ENCODE peak calls at places on chromosomes 3 and 15, in four cellular contexts. I is right lobe of liver, E is left ventricle myocardium inferior, C is heart right ventricle. B is an unnamed sample.

GRCh38 chr3:155805802-155806618 is at the start of gene C3orf33:
- DNase-seq in I (peak; percentile 82), E (peak; percentile 74), C (peak; percentile 79), B (peak; percentile 73)

GRCh38 chr3:5186854-5187151 is 704 bp upstream of the EDEM1 start:
- DNase-seq in I (no peak), E (no peak), C (no peak), B (no peak)

GRCh38 chr15:40082195-40082868 is 26.3 kb downstream of the BMF start:
- DNase-seq in I (no peak), E (no peak), C (no peak), B (no peak)

GRCh38 chr3:111917300-111917699 is 58.2 kb downstream of the PHLDB2 start:
- DNase-seq in I (no peak), E (no peak), C (no peak), B (no peak)

GRCh38 chr15:100900136-100900894 is 18.8 kb upstream of the LRRK1 start:
- DNase-seq in I (no peak), E (no peak), C (no peak), B (no peak)

GRCh38 chr3:67704322-67704721 is 49.9 kb upstream of the SUCLG2 start:
- DNase-seq in I (peak; percentile 57), E (no peak), C (no peak), B (no peak)

GRCh38 chr3:15405448-15406050 is 21.8 kb downstream of the METTL6 start:
- DNase-seq in I (no peak), E (no peak), C (no peak), B (no peak)

GRCh38 chr3:128971421-128971820 is 22.5 kb downstream of the CFAP92 start:
- DNase-seq in I (no peak), E (peak; percentile 49), C (no peak), B (no peak)

GRCh38 chr3:20739814-20740213 is 553.8 kb upstream of the SGO1 start:
- DNase-seq in I (no peak), E (no peak), C (no peak), B (no peak)

GRCh38 chr15:38846351-38846750 is 281.7 kb upstream of the RASGRP1 start:
- DNase-seq in I (no peak), E (no peak), C (no peak), B (no peak)

GRCh38 chr15:38844683-38845195 is 280.1 kb upstream of the RASGRP1 start:
- DNase-seq in I (no peak), E (no peak), C (no peak), B (no peak)

GRCh38 chr15:38842991-38843610 is 278.5 kb upstream of the RASGRP1 start:
- DNase-seq in I (no peak), E (no peak), C (no peak), B (no peak)

DNA sequence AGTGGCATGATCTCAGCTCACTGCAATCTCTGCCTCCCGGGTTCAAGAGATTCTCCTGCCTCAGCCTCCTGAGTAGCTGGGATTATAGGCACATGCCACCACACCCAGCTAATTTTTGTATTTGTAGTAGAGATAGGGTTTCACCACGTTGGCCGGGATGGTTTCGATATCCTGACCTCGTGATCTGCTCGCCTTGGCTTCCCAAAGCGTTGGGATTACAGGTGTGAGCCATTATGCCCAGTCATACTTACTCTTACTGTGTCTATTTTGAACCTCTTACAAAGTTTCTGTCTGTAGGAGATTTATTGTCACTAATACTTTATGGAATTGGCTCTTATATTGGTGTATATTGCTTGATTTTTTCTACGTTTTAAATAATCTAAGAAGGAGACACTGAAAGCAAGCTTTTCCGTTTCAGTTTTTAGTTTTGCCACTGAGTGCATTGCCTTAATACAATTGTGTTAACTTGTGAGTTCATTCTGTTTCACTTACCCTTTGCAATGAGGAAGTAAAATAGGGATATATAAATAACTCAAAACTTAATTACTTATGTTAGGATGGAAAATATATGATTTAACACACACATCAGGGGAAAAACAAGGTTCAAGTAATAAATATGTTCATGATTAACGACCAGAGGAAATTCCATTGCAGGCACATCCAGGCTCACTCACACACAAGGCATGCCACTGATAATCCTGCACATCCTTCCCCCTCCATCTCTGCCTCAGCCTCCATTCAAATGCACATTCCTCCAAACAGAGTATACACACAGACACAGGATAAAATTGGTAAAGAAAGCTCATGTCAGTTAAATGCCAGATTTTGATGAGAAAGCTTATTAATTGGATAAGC is 279.3 kb upstream of the RASGRP1 start:
- DNase-seq in I (no peak), E (no peak), C (no peak), B (no peak)
- H3K27ac ChIP-seq in I (no peak overlapping the region), E (no peak overlapping the region), C (no peak overlapping the region), B (no peak overlapping the region)

GRCh38 chr3:105860649-105861048 is 8.2 kb downstream of the CBLB start:
- DNase-seq in I (no peak), E (no peak), C (no peak), B (no peak)

GRCh38 chr3:105862217-105862616 is 6.6 kb downstream of the CBLB start:
- DNase-seq in I (no peak), E (no peak), C (no peak), B (no peak)

GRCh38 chr3:105853801-105854432 is 14.9 kb downstream of the CBLB start:
- DNase-seq in I (peak; percentile 38), E (no peak), C (no peak), B (no peak)

GRCh38 chr3:105856605-105857004 is 12.2 kb downstream of the CBLB start:
- DNase-seq in I (no peak), E (no peak), C (no peak), B (no peak)

DNA sequence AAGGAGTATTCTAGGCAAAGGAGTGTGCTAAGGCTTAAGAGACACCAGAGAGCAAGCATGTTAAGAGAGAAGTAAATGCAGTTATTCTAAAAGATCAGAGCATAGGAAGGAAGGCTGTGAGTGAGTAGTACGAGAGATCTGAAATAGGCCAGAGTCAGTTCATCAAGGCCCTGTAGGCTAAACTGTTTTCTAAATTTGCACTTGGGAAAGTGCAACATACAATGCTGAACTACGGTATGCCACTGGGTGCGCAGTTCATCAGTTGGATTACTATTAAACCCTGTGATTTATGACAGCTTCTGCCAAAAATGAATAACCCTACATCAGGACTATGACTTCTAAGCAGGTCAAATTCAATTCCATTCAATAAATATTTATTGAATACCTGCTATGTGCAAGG is 10.8 kb downstream of the CBLB start:
- DNase-seq in I (no peak), E (no peak), C (no peak), B (no peak)
- H3K27ac ChIP-seq in I (no peak overlapping the region), E (peak overlapping the region; percentile 11), C (no peak overlapping the region), B (no peak overlapping the region)

DNA sequence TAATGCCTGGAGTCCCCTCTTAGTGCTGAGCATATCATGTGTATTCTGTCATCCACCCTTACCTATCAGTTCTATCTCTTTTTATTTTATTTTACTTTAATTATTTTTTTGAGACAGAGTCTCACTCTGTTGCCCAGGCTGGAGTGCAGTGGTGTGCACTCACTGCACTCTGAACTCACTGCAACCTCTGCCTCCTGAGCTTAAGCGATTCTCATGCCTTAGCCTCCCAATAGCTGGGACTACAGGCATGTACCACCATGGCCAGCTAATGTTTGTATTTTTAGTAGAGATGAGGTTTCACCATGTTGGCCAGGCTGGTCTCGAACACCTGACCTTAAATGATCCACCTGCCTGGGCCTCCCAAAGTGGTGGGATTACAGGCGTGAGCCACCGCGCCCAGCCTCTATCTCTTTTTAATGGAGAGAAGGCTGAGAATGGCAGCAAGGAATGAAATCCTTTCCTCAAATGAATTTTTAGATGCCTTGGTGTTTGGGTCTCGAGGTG is 11.4 kb downstream of the SACM1L start:
- DNase-seq in I (no peak), E (no peak), C (no peak), B (no peak)
- H3K27ac ChIP-seq in I (no peak overlapping the region), E (no peak overlapping the region), C (no peak overlapping the region), B (no peak overlapping the region)

DNA sequence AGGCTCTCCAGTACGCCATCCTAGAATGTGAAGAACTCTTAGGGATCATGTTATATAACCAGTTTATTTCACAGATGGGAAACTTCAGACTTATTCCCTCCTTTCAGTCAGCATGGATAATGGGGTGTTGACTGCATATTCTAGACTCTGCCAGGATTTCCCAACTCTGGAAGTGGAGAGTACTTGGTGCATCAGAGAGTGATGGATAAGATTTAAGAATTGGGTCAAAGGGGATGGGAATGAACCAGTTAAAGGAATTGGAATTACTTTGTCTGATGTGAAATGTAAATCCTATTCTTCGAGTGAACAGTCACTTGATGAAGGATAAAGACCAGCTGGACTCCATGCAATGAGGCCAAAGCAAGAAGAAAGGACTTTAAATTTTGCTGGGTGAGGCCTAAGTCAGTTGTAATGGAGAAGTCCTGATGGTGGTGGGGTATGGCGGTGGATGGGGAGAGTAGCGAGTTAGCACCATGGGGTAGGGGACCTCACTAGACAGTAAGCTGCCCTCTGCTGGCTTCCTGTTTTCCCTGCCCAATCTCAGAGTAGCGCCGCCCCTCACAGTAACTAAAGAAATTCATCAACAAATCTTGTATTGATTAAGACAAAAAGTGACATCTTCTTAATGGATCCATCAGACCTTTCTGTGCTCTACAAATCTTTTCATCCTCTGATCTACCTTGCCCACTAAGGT is 7.3 kb upstream of the CACNA1D start:
- DNase-seq in I (no peak), E (no peak), C (no peak), B (no peak)
- H3K27ac ChIP-seq in I (no peak overlapping the region), E (no peak overlapping the region), C (no peak overlapping the region), B (no peak overlapping the region)

GRCh38 chr3:11808231-11808630 is 38.5 kb downstream of the TAMM41 start:
- DNase-seq in I (no peak), E (no peak), C (no peak), B (no peak)
- H3K27ac ChIP-seq in I (no peak overlapping the region), E (no peak overlapping the region), C (no peak overlapping the region), B (no peak overlapping the region)

GRCh38 chr15:42577514-42578031 is 2.2 kb downstream of the STARD9 start:
- DNase-seq in I (no peak), E (no peak), C (no peak), B (no peak)
- H3K27ac ChIP-seq in I (no peak overlapping the region), E (peak overlapping the region; percentile 68), C (no peak overlapping the region), B (no peak overlapping the region)

GRCh38 chr15:71127083-71127482 is 11.8 kb downstream of the THSD4 start:
- DNase-seq in I (no peak), E (no peak), C (no peak), B (no peak)

GRCh38 chr15:71124937-71125755 is 9.9 kb downstream of the THSD4 start:
- DNase-seq in I (no peak), E (no peak), C (no peak), B (no peak)

GRCh38 chr15:71129660-71130059 is 14.4 kb downstream of the THSD4 start:
- DNase-seq in I (no peak), E (no peak), C (no peak), B (no peak)

GRCh38 chr15:71128939-71129562 is 13.8 kb downstream of the THSD4 start:
- DNase-seq in I (no peak), E (no peak), C (no peak), B (no peak)

GRCh38 chr15:71125831-71126453 is 10.7 kb downstream of the THSD4 start:
- DNase-seq in I (no peak), E (no peak), C (no peak), B (no peak)
- H3K27ac ChIP-seq in I (no peak overlapping the region), E (peak overlapping the region; percentile 82), C (peak overlapping the region; percentile 47), B (no peak overlapping the region)

GRCh38 chr3:188365978-188366698 is 212.2 kb downstream of the LPP start:
- DNase-seq in I (no peak), E (no peak), C (no peak), B (no peak)
- H3K27ac ChIP-seq in I (no peak overlapping the region), E (no peak overlapping the region), C (no peak overlapping the region), B (no peak overlapping the region)

GRCh38 chr3:157335677-157336076 is 101.0 kb upstream of the PTX3 start:
- DNase-seq in I (no peak), E (no peak), C (no peak), B (no peak)
- H3K27ac ChIP-seq in I (no peak overlapping the region), E (no peak overlapping the region), C (no peak overlapping the region), B (peak overlapping the region; percentile 20)